ENCODE peak calls at places on chromosomes 12 and 14, in six cellular contexts. R is thyroid gland, S is left ventricle myocardium superior, T is stomach, V is ELF-1, L is tibial artery. I is an unnamed sample.

GRCh38 chr14:86022031-86022629 is 492.2 kb downstream of the FLRT2 start:
- DNase-seq in T (no peak), S (no peak), V (peak; percentile 16), R (no peak), L (no peak), I (no peak)

GRCh38 chr14:91911474-91912032 is 35.9 kb downstream of the FBLN5 start:
- DNase-seq in R (peak; percentile 38), L (no peak), T (peak; percentile 43), S (no peak), V (peak; percentile 77), I (no peak)

GRCh38 chr12:107337354-107338095 is 244.2 kb upstream of the CRY1 start:
- DNase-seq in V (no peak), T (no peak), R (no peak), S (no peak), L (no peak), I (no peak)

GRCh38 chr12:122870163-122870842 is 25.6 kb downstream of the VPS37B start:
- DNase-seq in T (peak; percentile 23), S (no peak), R (peak; percentile 5), V (no peak), L (peak; percentile 44), I (no peak)

GRCh38 chr12:79535751-79536150 is 155.0 kb downstream of the PAWR start:
- DNase-seq in V (no peak), T (no peak), S (no peak), R (no peak), L (no peak), I (no peak)

GRCh38 chr14:74140374-74140850 is 55.7 kb downstream of the LIN52 start:
- DNase-seq in S (peak; percentile 87), V (peak; percentile 6), L (no peak), R (peak; percentile 77), T (no peak), I (no peak)

GRCh38 chr14:77760381-77761204 is at the start of gene SNW1:
- DNase-seq in R (peak; percentile 92), L (peak; percentile 96), V (peak; percentile 96), S (peak; percentile 94), T (peak; percentile 93), I (peak; percentile 93)

GRCh38 chr12:114411081-114411836 is 5.3 kb upstream of the TBX5 start:
- DNase-seq in R (no peak), S (no peak), T (no peak), L (no peak), V (no peak), I (no peak)

GRCh38 chr14:104441275-104442106 is 138.1 kb upstream of the C14orf180 start:
- DNase-seq in T (no peak), V (no peak), R (no peak), L (peak; percentile 53), S (no peak), I (no peak)

GRCh38 chr14:93245764-93246420 is 38.8 kb downstream of the UBR7 start:
- DNase-seq in S (no peak), L (no peak), R (no peak), T (no peak), V (no peak), I (no peak)

GRCh38 chr12:116861331-116861730 is 19.9 kb downstream of the HRK start:
- DNase-seq in S (peak; percentile 59), L (peak; percentile 80), V (peak; percentile 37), T (no peak), R (no peak), I (no peak)

GRCh38 chr14:65915125-65915524 is 502.6 kb downstream of the FUT8 start:
- DNase-seq in V (no peak), R (no peak), S (no peak), T (no peak), L (no peak), I (no peak)

GRCh38 chr14:20803221-20803620 is 577 bp upstream of the RNASE1 start:
- DNase-seq in R (no peak), T (no peak), V (no peak), L (no peak), S (peak; percentile 36), I (no peak)

GRCh38 chr14:90815817-90816662 is at the start of gene TTC7B:
- DNase-seq in T (peak; percentile 51), V (no peak), S (peak; percentile 82), R (peak; percentile 34), L (no peak), I (no peak)